ENCODE peak calls at places on chromosomes 13 and 19, in four cellular contexts. One of them, this sample, is unnamed.

GRCh38 chr19:29448046-29448445 is 77.7 kb upstream of the VSTM2B start:
- DNase-seq in GM12878: no peak
- DNase-seq in HepG2: no peak
- DNase-seq in H1: no peak
- DNase-seq in this sample: no peak

GRCh38 chr19:22882797-22883196 is 50.7 kb downstream of the ZNF723 start:
- DNase-seq in GM12878: no peak
- DNase-seq in HepG2: peak
- DNase-seq in H1: no peak
- DNase-seq in this sample: no peak

GRCh38 chr13:42752731-42753130 is 28.7 kb upstream of the FAM216B start:
- DNase-seq in GM12878: no peak
- DNase-seq in HepG2: no peak
- DNase-seq in H1: no peak
- DNase-seq in this sample: no peak

GRCh38 chr19:31308781-31309180 is 40.5 kb downstream of the TSHZ3 start:
- DNase-seq in GM12878: no peak
- DNase-seq in HepG2: no peak
- DNase-seq in H1: no peak
- DNase-seq in this sample: no peak

GRCh38 chr13:98549006-98549727 is 27.7 kb downstream of the STK24 start:
- DNase-seq in GM12878: no peak
- DNase-seq in HepG2: peak
- DNase-seq in H1: no peak
- DNase-seq in this sample: no peak

GRCh38 chr19:27752530-27753184 is 1460.3 kb downstream of the UQCRFS1 start:
- DNase-seq in GM12878: no peak
- DNase-seq in HepG2: no peak
- DNase-seq in H1: no peak
- DNase-seq in this sample: no peak

GRCh38 chr19:46133101-46133627 is 8.7 kb upstream of the IGFL3 start:
- DNase-seq in GM12878: peak
- DNase-seq in HepG2: peak
- DNase-seq in H1: peak
- DNase-seq in this sample: peak

GRCh38 chr13:108176685-108177274 is 38.6 kb downstream of the LIG4 start:
- DNase-seq in GM12878: no peak
- DNase-seq in HepG2: peak
- DNase-seq in H1: no peak
- DNase-seq in this sample: peak

GRCh38 chr13:111590796-111591195 is 270.4 kb downstream of the TEX29 start:
- DNase-seq in GM12878: no peak
- DNase-seq in HepG2: no peak
- DNase-seq in H1: no peak
- DNase-seq in this sample: no peak

GRCh38 chr13:93364166-93364565 is 137.6 kb downstream of the GPC6 start:
- DNase-seq in GM12878: no peak
- DNase-seq in HepG2: no peak
- DNase-seq in H1: no peak
- DNase-seq in this sample: no peak

GRCh38 chr13:51266642-51267041 is 44.4 kb downstream of the FAM124A start:
- DNase-seq in GM12878: no peak
- DNase-seq in HepG2: no peak
- DNase-seq in H1: no peak
- DNase-seq in this sample: no peak

GRCh38 chr13:111043575-111043982 is 71.5 kb upstream of the ARHGEF7 start:
- DNase-seq in GM12878: no peak
- DNase-seq in HepG2: no peak
- DNase-seq in H1: no peak
- DNase-seq in this sample: no peak

GRCh38 chr19:38932425-38933179 is 1.9 kb downstream of the MRPS12 start:
- DNase-seq in GM12878: no peak
- DNase-seq in HepG2: peak
- DNase-seq in H1: no peak
- DNase-seq in this sample: no peak

GRCh38 chr13:77515785-77516184 is 19.7 kb upstream of the SCEL start:
- DNase-seq in GM12878: no peak
- DNase-seq in HepG2: no peak
- DNase-seq in H1: no peak
- DNase-seq in this sample: no peak

GRCh38 chr19:27777242-27777641 is 1435.7 kb downstream of the UQCRFS1 start:
- DNase-seq in GM12878: no peak
- DNase-seq in HepG2: no peak
- DNase-seq in H1: no peak
- DNase-seq in this sample: no peak

GRCh38 chr19:37403403-37403802 is 32.5 kb downstream of the ZNF527 start:
- DNase-seq in GM12878: no peak
- DNase-seq in HepG2: no peak
- DNase-seq in H1: no peak
- DNase-seq in this sample: no peak

DNA sequence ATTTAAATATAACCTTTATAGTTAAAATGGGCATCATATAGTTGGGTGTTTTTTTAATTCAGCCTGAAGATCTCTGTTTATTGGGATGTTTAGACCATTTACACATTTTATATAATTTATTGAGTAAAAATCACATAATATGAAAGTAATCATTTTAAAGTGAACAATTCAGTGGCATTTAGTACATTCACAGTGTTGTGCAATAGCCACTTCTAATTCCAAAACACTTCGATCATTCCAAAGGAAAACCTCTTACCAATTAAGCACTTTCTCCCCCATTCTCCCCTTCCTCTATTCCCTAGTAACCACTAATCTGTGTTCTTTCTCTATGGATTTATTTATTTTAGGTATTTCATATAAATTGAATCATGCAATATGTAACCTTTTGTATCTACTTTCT is 30.2 kb downstream of the ZNF527 start:
- DNase-seq in GM12878: no peak
- DNase-seq in HepG2: no peak
- DNase-seq in H1: no peak
- DNase-seq in this sample: no peak
- TF ChIP-seq SUZ12 in GM12878: no peak
- TF ChIP-seq SUZ12 in HepG2: no peak
- TF ChIP-seq SUZ12 in H1: no peak
- TF ChIP-seq SUZ12 in this sample: no peak

GRCh38 chr13:25218011-25218410 is 45.9 kb upstream of the AMER2 start:
- DNase-seq in GM12878: no peak
- DNase-seq in HepG2: no peak
- DNase-seq in H1: no peak
- DNase-seq in this sample: no peak
- TF ChIP-seq SP1 in GM12878: no peak
- TF ChIP-seq SP1 in HepG2: no peak
- TF ChIP-seq SP1 in H1: no peak
- TF ChIP-seq SP1 in this sample: no peak

GRCh38 chr13:46079770-46080169 is 25.1 kb downstream of the CPB2 start:
- DNase-seq in GM12878: no peak
- DNase-seq in HepG2: no peak
- DNase-seq in H1: no peak
- DNase-seq in this sample: no peak

GRCh38 chr13:46082324-46082723 is 22.5 kb downstream of the CPB2 start:
- DNase-seq in GM12878: no peak
- DNase-seq in HepG2: no peak
- DNase-seq in H1: no peak
- DNase-seq in this sample: no peak

GRCh38 chr13:46076827-46077226 is 24.3 kb upstream of the ZC3H13 start:
- DNase-seq in GM12878: no peak
- DNase-seq in HepG2: no peak
- DNase-seq in H1: no peak
- DNase-seq in this sample: no peak

GRCh38 chr13:46075811-46076210 is 23.3 kb upstream of the ZC3H13 start:
- DNase-seq in GM12878: no peak
- DNase-seq in HepG2: no peak
- DNase-seq in H1: no peak
- DNase-seq in this sample: no peak

DNA sequence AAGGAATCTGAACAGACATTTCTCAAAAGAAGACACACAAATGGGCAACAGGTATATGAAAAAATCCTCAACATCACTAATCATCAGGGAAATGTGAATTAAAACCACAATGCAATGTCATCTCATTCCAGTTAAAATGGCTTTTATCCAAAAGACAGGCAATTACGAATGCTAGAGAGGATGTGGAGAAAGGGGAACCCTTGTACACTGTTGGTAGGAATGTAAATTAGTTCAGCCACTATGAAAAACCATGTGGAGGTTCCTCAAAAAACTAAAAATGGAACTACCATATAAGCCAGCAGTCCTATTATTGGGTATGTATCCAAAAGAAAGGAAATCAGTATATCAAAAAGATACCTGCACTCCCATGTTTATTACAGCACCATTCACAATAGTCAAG is 24.7 kb upstream of the ZC3H13 start:
- DNase-seq in GM12878: no peak
- DNase-seq in HepG2: no peak
- DNase-seq in H1: no peak
- DNase-seq in this sample: no peak
- TF ChIP-seq SUZ12 in GM12878: no peak
- TF ChIP-seq SUZ12 in HepG2: no peak
- TF ChIP-seq SUZ12 in H1: no peak
- TF ChIP-seq SUZ12 in this sample: no peak

DNA sequence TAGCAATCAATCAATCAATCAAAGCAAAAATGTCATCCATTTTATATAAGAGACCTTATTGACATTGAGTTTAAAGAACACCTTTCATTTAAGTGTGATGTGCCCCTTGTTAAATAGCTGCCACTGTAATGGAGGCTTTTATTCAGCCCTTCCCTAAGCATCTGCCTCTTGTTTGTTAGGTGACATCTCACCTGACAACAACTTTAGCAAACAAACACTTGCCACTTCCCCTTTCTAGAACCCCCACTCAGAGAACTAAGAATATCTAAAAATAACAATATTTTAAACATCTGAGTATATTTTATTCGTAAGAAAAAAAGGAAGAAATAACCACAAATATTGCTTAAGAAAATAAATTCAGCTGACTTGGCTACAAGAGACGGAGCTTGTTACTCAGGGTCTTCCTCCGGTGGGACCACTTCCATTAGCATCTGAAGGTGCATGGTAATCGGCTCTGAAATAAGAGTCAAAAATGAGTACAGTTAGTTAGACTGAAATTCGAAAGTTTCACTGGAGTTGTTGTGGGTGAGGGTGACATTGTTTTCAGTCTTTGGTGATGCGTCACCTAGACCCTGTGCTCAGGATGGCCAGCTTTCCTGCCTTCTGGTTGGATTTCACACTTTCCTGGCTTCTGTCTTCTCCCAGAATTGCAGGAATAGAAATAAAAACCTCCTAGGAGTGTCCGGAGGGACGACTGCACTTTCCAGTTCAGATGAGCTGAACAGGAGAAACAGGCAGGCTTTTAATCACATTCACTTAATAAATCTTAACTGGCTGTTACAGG is 39.1 kb downstream of the SLC7A9 start:
- DNase-seq in GM12878: no peak
- DNase-seq in HepG2: no peak
- DNase-seq in H1: no peak
- DNase-seq in this sample: no peak
- TF ChIP-seq SP1 in GM12878: no peak
- TF ChIP-seq SP1 in HepG2: no peak
- TF ChIP-seq SP1 in H1: no peak
- TF ChIP-seq SP1 in this sample: no peak

GRCh38 chr19:18221815-18222725 is 4.2 kb downstream of the PDE4C start:
- DNase-seq in GM12878: no peak
- DNase-seq in HepG2: peak
- DNase-seq in H1: no peak
- DNase-seq in this sample: no peak
- TF ChIP-seq SUZ12 in GM12878: no peak
- TF ChIP-seq SUZ12 in HepG2: no peak
- TF ChIP-seq SUZ12 in H1: no peak
- TF ChIP-seq SUZ12 in this sample: no peak

GRCh38 chr13:67466569-67466968 is 236.4 kb upstream of the PCDH9 start:
- DNase-seq in GM12878: no peak
- DNase-seq in HepG2: no peak
- DNase-seq in H1: no peak
- DNase-seq in this sample: no peak
- TF ChIP-seq SP1 in GM12878: no peak
- TF ChIP-seq SP1 in HepG2: no peak
- TF ChIP-seq SP1 in H1: no peak
- TF ChIP-seq SP1 in this sample: no peak

GRCh38 chr13:20718958-20719566 is 15.6 kb downstream of the IL17D start:
- DNase-seq in GM12878: no peak
- DNase-seq in HepG2: no peak
- DNase-seq in H1: no peak
- DNase-seq in this sample: no peak

GRCh38 chr13:20720499-20720898 is 17.0 kb downstream of the IL17D start:
- DNase-seq in GM12878: no peak
- DNase-seq in HepG2: no peak
- DNase-seq in H1: no peak
- DNase-seq in this sample: no peak

GRCh38 chr13:20721058-20721453 is 17.6 kb downstream of the IL17D start:
- DNase-seq in GM12878: no peak
- DNase-seq in HepG2: no peak
- DNase-seq in H1: no peak
- DNase-seq in this sample: no peak

GRCh38 chr13:20719783-20720182 is 16.3 kb downstream of the IL17D start:
- DNase-seq in GM12878: no peak
- DNase-seq in HepG2: no peak
- DNase-seq in H1: no peak
- DNase-seq in this sample: no peak

GRCh38 chr13:20721454-20722357 is 18.2 kb downstream of the IL17D start:
- DNase-seq in GM12878: no peak
- DNase-seq in HepG2: no peak
- DNase-seq in H1: no peak
- DNase-seq in this sample: no peak
- TF ChIP-seq SUZ12 in GM12878: no peak
- TF ChIP-seq SUZ12 in HepG2: no peak
- TF ChIP-seq SUZ12 in H1: peak
- TF ChIP-seq SUZ12 in this sample: no peak

DNA sequence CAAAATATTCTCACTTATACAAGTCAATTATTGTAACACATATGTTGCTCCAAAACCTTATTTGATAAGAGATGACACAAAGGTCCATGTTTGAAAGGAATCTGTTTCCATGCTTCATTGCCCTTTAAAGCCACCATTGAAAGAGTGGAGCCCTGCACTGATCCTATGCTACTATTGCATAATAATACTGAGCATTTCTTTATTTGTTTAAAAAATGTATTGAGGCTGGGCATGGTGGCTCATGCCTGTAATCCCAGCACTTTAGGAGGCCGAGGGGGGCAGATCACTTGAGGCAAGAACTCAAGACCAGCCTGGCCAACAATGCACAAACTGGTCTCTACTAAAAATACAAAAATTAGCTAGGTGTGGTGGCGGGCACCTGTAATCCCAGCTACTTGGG is 178.8 kb upstream of the STARD13 start:
- DNase-seq in GM12878: no peak
- DNase-seq in HepG2: no peak
- DNase-seq in H1: no peak
- DNase-seq in this sample: no peak
- TF ChIP-seq SP1 in GM12878: no peak
- TF ChIP-seq SP1 in HepG2: no peak
- TF ChIP-seq SP1 in H1: no peak
- TF ChIP-seq SP1 in this sample: no peak

GRCh38 chr19:12295191-12295590 is 508 bp upstream of the ZNF44 start:
- DNase-seq in GM12878: no peak
- DNase-seq in HepG2: no peak
- DNase-seq in H1: no peak
- DNase-seq in this sample: no peak
- TF ChIP-seq SUZ12 in GM12878: no peak
- TF ChIP-seq SUZ12 in HepG2: no peak
- TF ChIP-seq SUZ12 in H1: no peak
- TF ChIP-seq SUZ12 in this sample: no peak

This sample was measured in HEK293T.